ENCODE peak calls at places on chromosomes 2 and 18, in four cellular contexts. One of them, this sample, is unnamed.

GRCh38 chr2:235357881-235358280 is 136.0 kb upstream of the AGAP1 start:
- DNase-seq in H1: no peak
- DNase-seq in GM12878: no peak
- DNase-seq in K562: no peak
- DNase-seq in this sample: no peak

GRCh38 chr2:55843096-55843991 is 80.2 kb downstream of the EFEMP1 start:
- DNase-seq in GM12878: no peak
- DNase-seq in H1: no peak
- DNase-seq in K562: no peak
- DNase-seq in this sample: peak

GRCh38 chr2:108587621-108588020 is 53.4 kb downstream of the LIMS1 start:
- DNase-seq in H1: no peak
- DNase-seq in GM12878: no peak
- DNase-seq in K562: no peak
- DNase-seq in this sample: peak

GRCh38 chr2:33059452-33060156 is 112.9 kb downstream of the LTBP1 start:
- DNase-seq in H1: no peak
- DNase-seq in GM12878: no peak
- DNase-seq in K562: no peak
- DNase-seq in this sample: no peak

GRCh38 chr18:50611529-50611941 is 51.6 kb downstream of the MAPK4 start:
- DNase-seq in H1: no peak
- DNase-seq in K562: no peak
- DNase-seq in GM12878: no peak
- DNase-seq in this sample: no peak

GRCh38 chr2:48531141-48531648 is 1.2 kb downstream of the STON1 start:
- DNase-seq in K562: no peak
- DNase-seq in GM12878: no peak
- DNase-seq in H1: no peak
- DNase-seq in this sample: peak

GRCh38 chr18:23837591-23837990 is 148.3 kb downstream of the LAMA3 start:
- DNase-seq in H1: no peak
- DNase-seq in GM12878: no peak
- DNase-seq in K562: no peak
- DNase-seq in this sample: peak

GRCh38 chr18:71529708-71530303 is 1014.3 kb downstream of the CBLN2 start:
- DNase-seq in K562: no peak
- DNase-seq in H1: no peak
- DNase-seq in GM12878: no peak
- DNase-seq in this sample: no peak

GRCh38 chr18:66013976-66014375 is 263.2 kb downstream of the CDH7 start:
- DNase-seq in H1: no peak
- DNase-seq in GM12878: no peak
- DNase-seq in K562: no peak
- DNase-seq in this sample: no peak

GRCh38 chr2:208939852-208940251 is 484.0 kb upstream of the MAP2 start:
- DNase-seq in K562: no peak
- DNase-seq in H1: no peak
- DNase-seq in GM12878: no peak
- DNase-seq in this sample: no peak
- TF ChIP-seq CHD1 in K562: no peak
- TF ChIP-seq CHD1 in H1: no peak
- TF ChIP-seq CHD1 in GM12878: no peak
- TF ChIP-seq CHD1 in this sample: no peak

DNA sequence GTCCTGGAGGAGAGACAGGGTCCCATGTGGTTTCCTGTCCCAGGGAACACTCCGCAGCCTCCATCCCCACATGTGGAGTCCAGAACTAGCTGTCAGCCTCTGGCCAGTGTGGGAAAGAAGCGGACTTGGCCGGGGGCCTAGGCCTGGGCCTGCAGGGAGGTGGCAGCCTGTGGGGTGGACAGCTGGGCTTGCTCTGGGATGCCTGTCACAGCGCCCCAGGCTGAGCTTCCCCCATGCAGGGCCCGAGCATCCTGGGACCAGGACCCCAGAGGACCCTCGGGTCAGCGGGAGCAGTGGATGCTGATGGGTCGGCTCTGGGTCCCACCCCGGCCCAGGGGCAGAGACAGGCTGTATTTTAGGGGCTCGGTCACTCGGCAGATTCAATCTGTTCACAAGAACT is 47.5 kb upstream of the ALPP start:
- DNase-seq in GM12878: no peak
- DNase-seq in H1: no peak
- DNase-seq in K562: no peak
- DNase-seq in this sample: no peak
- TF ChIP-seq CHD1 in GM12878: no peak
- TF ChIP-seq CHD1 in H1: no peak
- TF ChIP-seq CHD1 in K562: no peak
- TF ChIP-seq CHD1 in this sample: no peak

GRCh38 chr18:60445341-60445740 is 72.8 kb upstream of the MC4R start:
- DNase-seq in H1: no peak
- DNase-seq in GM12878: no peak
- DNase-seq in K562: no peak
- DNase-seq in this sample: peak

GRCh38 chr18:60448487-60449267 is 76.1 kb upstream of the MC4R start:
- DNase-seq in H1: peak
- DNase-seq in GM12878: no peak
- DNase-seq in K562: no peak
- DNase-seq in this sample: no peak

GRCh38 chr18:60452424-60452823 is 79.8 kb upstream of the MC4R start:
- DNase-seq in K562: no peak
- DNase-seq in GM12878: no peak
- DNase-seq in H1: no peak
- DNase-seq in this sample: peak

DNA sequence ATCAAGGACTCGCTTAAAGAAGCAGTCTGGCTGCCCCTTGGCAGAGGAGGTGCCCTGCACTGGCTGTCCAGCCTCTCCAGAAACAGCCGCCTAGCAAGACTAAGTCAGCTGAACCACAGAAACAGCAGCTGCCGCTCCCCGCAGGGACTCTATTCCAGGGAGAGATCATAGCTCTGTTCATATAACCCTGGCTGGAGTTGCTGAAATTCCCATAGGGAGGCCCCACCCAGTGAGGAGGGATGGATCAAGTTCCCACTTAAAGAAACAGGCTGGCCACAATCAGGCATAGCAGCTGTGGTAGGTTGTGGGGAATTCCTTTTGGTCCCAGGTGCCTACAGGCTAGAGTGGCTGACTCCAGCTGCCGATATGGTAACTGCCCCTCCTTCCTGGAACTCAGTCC is 74.2 kb upstream of the MC4R start:
- DNase-seq in GM12878: no peak
- DNase-seq in K562: no peak
- DNase-seq in H1: no peak
- DNase-seq in this sample: no peak
- TF ChIP-seq CHD1 in GM12878: no peak
- TF ChIP-seq CHD1 in K562: no peak
- TF ChIP-seq CHD1 in H1: no peak
- TF ChIP-seq CHD1 in this sample: no peak

GRCh38 chr2:130381619-130382018 is 25.8 kb downstream of the PTPN18 start:
- DNase-seq in GM12878: no peak
- DNase-seq in K562: no peak
- DNase-seq in H1: no peak
- DNase-seq in this sample: no peak
- TF ChIP-seq CHD1 in GM12878: no peak
- TF ChIP-seq CHD1 in K562: no peak
- TF ChIP-seq CHD1 in H1: no peak
- TF ChIP-seq CHD1 in this sample: no peak

GRCh38 chr2:150475479-150476212 is 11.8 kb downstream of the RND3 start:
- DNase-seq in K562: no peak
- DNase-seq in GM12878: no peak
- DNase-seq in H1: no peak
- DNase-seq in this sample: peak

GRCh38 chr2:150472122-150472899 is 15.2 kb downstream of the RND3 start:
- DNase-seq in K562: no peak
- DNase-seq in GM12878: no peak
- DNase-seq in H1: no peak
- DNase-seq in this sample: peak

GRCh38 chr2:150473767-150474166 is 13.7 kb downstream of the RND3 start:
- DNase-seq in GM12878: no peak
- DNase-seq in K562: no peak
- DNase-seq in H1: no peak
- DNase-seq in this sample: peak

GRCh38 chr2:150476213-150476740 is 11.2 kb downstream of the RND3 start:
- DNase-seq in GM12878: no peak
- DNase-seq in K562: no peak
- DNase-seq in H1: no peak
- DNase-seq in this sample: peak

GRCh38 chr2:150474326-150475074 is 13.0 kb downstream of the RND3 start:
- DNase-seq in GM12878: no peak
- DNase-seq in K562: no peak
- DNase-seq in H1: no peak
- DNase-seq in this sample: peak
- TF ChIP-seq CHD1 in GM12878: no peak
- TF ChIP-seq CHD1 in K562: no peak
- TF ChIP-seq CHD1 in H1: no peak
- TF ChIP-seq CHD1 in this sample: no peak

DNA sequence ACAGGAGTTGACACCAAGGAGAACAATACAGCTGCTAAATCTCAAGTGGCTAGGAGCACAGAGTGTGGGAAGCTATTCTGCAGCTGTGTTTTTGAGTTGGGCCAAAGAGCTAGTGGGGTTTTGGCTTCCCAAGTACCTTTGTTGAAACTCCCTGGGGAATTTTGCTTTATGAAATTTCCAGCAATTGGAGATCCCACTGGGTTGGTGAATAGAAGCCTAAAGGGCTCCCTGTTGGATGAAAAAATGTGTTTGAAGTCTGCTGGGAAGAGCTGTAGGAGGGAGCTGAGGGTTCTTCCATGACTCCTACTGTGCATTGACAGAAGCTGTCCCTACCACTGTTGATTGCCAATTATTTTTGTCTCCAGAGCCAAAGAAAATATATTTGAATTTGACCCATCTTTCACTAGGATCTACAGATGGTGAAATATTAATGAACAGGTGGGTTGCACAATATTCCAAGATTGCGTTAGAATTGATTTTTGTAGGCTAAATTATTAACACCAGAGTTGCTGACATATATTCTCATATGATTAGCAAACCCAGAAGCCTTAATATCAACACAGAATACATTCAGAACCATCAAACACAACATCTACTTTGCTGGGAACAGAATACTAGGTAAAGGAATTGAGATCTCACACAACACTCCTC is 95.4 kb upstream of the CYP1B1 start:
- DNase-seq in GM12878: no peak
- DNase-seq in H1: no peak
- DNase-seq in K562: no peak
- DNase-seq in this sample: no peak
- TF ChIP-seq CHD1 in GM12878: no peak
- TF ChIP-seq CHD1 in H1: no peak
- TF ChIP-seq CHD1 in K562: no peak
- TF ChIP-seq CHD1 in this sample: no peak

DNA sequence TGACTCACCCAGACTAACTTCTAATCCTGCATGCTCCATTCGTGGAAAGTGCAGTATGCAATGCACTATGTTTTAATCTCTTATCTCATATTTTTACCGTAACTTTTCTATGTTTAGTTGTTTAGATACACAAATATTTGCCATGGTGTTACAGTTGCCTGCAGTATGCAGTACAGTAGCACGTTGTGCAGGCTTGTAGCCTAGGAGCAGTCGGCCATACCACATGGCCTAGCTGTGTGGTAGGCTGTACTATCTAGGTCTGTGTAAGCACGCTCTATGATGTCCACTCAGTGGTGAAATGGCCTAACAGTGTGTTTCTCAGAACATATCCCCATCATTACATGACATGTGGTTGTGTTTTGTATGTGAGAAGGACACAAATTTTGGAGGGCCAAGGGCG is 18.2 kb upstream of the RFX8 start:
- DNase-seq in H1: no peak
- DNase-seq in GM12878: no peak
- DNase-seq in K562: no peak
- DNase-seq in this sample: no peak
- TF ChIP-seq CHD1 in H1: no peak
- TF ChIP-seq CHD1 in GM12878: no peak
- TF ChIP-seq CHD1 in K562: no peak
- TF ChIP-seq CHD1 in this sample: no peak

GRCh38 chr2:138071720-138072719 is 107.7 kb downstream of the HNMT start:
- DNase-seq in K562: no peak
- DNase-seq in H1: no peak
- DNase-seq in GM12878: no peak
- DNase-seq in this sample: peak
- TF ChIP-seq CHD1 in K562: no peak
- TF ChIP-seq CHD1 in H1: no peak
- TF ChIP-seq CHD1 in GM12878: no peak
- TF ChIP-seq CHD1 in this sample: no peak

This sample was measured in IMR-90.